ENCODE peak calls at places on chromosome X, in ten cellular contexts. U is endothelial cell of umbilical vein, X is GM12892, Y is HCT116, S is transverse colon, Z is IMR-90, C is tibial nerve, W is uterus, K is Peyer's patch, V is ovary. I is an unnamed sample.

GRCh38 chrX:38382663-38383062 is 30.3 kb downstream of the OTC start:
- DNase-seq in U (no peak), X (no peak), Y (no peak), S (no peak), Z (no peak), C (no peak), W (no peak), K (no peak), V (no peak), I (no peak)

GRCh38 chrX:148051973-148052372 is 70.8 kb downstream of the FMR1NB start:
- DNase-seq in U (no peak), X (no peak), Y (no peak), S (no peak), Z (no peak), C (no peak), W (no peak), K (no peak), V (no peak), I (no peak)

GRCh38 chrX:15349046-15349445 is 13.7 kb upstream of the PIGA start:
- DNase-seq in U (peak; percentile 64), X (no peak), Y (peak; percentile 39), S (peak; percentile 13), Z (peak; percentile 73), C (no peak), W (peak; percentile 52), K (peak; percentile 46), V (peak; percentile 31), I (no peak)

GRCh38 chrX:133638285-133638684 is 223.0 kb upstream of the GPC4 start:
- DNase-seq in U (no peak), X (no peak), Y (no peak), S (no peak), Z (no peak), C (no peak), W (no peak), K (no peak), V (no peak), I (no peak)

GRCh38 chrX:40095588-40096394 is 2.0 kb downstream of the BCOR start:
- DNase-seq in U (peak; percentile 34), X (no peak), Y (no peak), S (no peak), Z (no peak), C (no peak), W (no peak), K (peak; percentile 59), V (peak; percentile 25), I (no peak)

GRCh38 chrX:68332156-68332823 is 101.0 kb downstream of the OPHN1 start:
- DNase-seq in U (no peak), X (no peak), Y (no peak), S (no peak), Z (no peak), C (no peak), W (no peak), K (no peak), V (no peak), I (no peak)

GRCh38 chrX:154123241-154124219 is 20.5 kb upstream of the OPN1LW start:
- DNase-seq in U (peak; percentile 52), X (no peak), Y (no peak), S (peak; percentile 62), Z (no peak), C (no peak), W (no peak), K (peak; percentile 72), V (no peak), I (peak; percentile 16)

GRCh38 chrX:45434231-45434630 is 233.6 kb upstream of the DIPK2B start:
- DNase-seq in U (no peak), X (no peak), Y (no peak), S (no peak), Z (no peak), C (no peak), W (no peak), K (no peak), V (no peak), I (no peak)

GRCh38 chrX:49165901-49166881 is 3.6 kb downstream of the MAGIX start:
- DNase-seq in U (peak; percentile 66), X (no peak), Y (peak; percentile 85), S (peak; percentile 87), Z (peak; percentile 61), C (peak; percentile 36), W (peak; percentile 76), K (peak; percentile 91), V (peak; percentile 81), I (no peak)

GRCh38 chrX:49162620-49163019 is at the start of gene MAGIX:
- DNase-seq in U (no peak), X (no peak), Y (no peak), S (no peak), Z (no peak), C (no peak), W (no peak), K (no peak), V (no peak), I (no peak)

GRCh38 chrX:49164589-49165360 is 2.2 kb downstream of the MAGIX start:
- DNase-seq in U (no peak), X (no peak), Y (no peak), S (no peak), Z (no peak), C (no peak), W (no peak), K (no peak), V (no peak), I (no peak)

GRCh38 chrX:49160908-49161307 is 1.6 kb upstream of the MAGIX start:
- DNase-seq in U (no peak), X (no peak), Y (no peak), S (no peak), Z (no peak), C (no peak), W (no peak), K (no peak), V (no peak), I (no peak)

GRCh38 chrX:49163555-49164419 is 1.2 kb downstream of the MAGIX start:
- DNase-seq in U (peak; percentile 80), X (no peak), Y (peak; percentile 63), S (peak; percentile 88), Z (peak; percentile 73), C (peak; percentile 83), W (peak; percentile 89), K (peak; percentile 93), V (peak; percentile 85), I (peak; percentile 38)
- TF ChIP-seq POLR2A in U (no peak), X (peak; percentile 18), Y (peak; percentile 23), S (no peak), Z (no peak), C (peak; percentile 77), W (peak; percentile 25), K (no peak), V (peak; percentile 36), I (peak; percentile 44)

GRCh38 chrX:109534933-109535332 is 1.7 kb upstream of the NXT2 start:
- DNase-seq in U (no peak), X (no peak), Y (no peak), S (no peak), Z (no peak), C (no peak), W (no peak), K (no peak), V (no peak), I (no peak)

GRCh38 chrX:109537324-109537665 is 651 bp downstream of the NXT2 start:
- DNase-seq in U (no peak), X (no peak), Y (no peak), S (peak; percentile 42), Z (peak; percentile 77), C (no peak), W (peak; percentile 51), K (no peak), V (no peak), I (no peak)

GRCh38 chrX:109535578-109535977 is 1.1 kb upstream of the NXT2 start:
- DNase-seq in U (no peak), X (no peak), Y (no peak), S (no peak), Z (no peak), C (no peak), W (no peak), K (no peak), V (no peak), I (no peak)

GRCh38 chrX:109533631-109534030 is 3.0 kb upstream of the NXT2 start:
- DNase-seq in U (peak; percentile 81), X (no peak), Y (no peak), S (no peak), Z (peak; percentile 1), C (no peak), W (no peak), K (no peak), V (no peak), I (no peak)

DNA sequence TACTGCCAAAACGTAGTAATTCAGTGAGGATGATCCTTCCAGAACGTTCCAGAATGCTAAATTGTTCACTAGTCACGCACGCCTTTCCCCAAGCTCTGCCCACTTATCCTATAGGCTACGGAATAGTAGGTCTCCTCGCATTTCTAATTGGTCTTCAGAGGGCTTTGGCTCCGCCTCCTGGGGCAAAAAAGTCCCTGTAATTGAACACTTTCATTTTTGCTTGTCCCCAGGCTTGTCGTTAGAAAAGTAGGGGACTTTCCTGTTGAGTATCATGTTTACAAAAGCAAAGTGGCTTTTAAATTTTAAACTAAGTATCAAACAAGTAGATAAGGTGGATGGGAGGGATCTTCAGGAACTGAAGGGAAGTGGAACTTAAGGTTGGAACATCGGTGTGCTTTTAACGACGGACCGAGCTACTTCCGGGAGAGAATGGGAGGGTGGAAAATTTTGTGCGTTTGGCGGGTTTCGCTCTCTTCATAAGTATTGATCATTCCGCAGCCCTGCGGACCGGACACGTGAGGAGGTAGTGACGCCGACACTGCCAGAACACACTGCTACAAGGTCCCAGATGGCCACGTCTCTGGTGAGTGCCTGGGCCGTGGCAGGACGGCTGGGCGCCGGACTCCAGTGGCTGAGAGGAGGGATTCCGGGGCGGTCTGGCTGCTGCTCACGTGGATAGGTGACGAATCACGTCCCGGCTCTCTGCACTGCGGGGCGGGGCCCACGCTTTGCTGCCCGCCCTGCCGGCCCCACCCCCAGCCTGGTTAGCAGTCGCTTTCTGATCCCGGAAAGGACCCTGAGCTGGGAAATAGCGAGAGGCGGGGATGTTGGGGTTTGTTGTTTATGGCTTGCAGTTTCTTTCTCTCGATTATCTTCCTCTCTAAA is at the start of gene NXT2:
- DNase-seq in U (peak; percentile 91), X (peak; percentile 57), Y (peak; percentile 88), S (peak; percentile 93), Z (peak; percentile 90), C (peak; percentile 72), W (peak; percentile 90), K (peak; percentile 95), V (peak; percentile 85), I (peak; percentile 70)
- TF ChIP-seq POLR2A in U (peak; percentile 85), X (peak; percentile 88), Y (peak; percentile 67), S (peak; percentile 82), Z (peak; percentile 92), C (peak; percentile 61), W (peak; percentile 29), K (peak; percentile 72), V (peak; percentile 82), I (peak; percentile 68)

DNA sequence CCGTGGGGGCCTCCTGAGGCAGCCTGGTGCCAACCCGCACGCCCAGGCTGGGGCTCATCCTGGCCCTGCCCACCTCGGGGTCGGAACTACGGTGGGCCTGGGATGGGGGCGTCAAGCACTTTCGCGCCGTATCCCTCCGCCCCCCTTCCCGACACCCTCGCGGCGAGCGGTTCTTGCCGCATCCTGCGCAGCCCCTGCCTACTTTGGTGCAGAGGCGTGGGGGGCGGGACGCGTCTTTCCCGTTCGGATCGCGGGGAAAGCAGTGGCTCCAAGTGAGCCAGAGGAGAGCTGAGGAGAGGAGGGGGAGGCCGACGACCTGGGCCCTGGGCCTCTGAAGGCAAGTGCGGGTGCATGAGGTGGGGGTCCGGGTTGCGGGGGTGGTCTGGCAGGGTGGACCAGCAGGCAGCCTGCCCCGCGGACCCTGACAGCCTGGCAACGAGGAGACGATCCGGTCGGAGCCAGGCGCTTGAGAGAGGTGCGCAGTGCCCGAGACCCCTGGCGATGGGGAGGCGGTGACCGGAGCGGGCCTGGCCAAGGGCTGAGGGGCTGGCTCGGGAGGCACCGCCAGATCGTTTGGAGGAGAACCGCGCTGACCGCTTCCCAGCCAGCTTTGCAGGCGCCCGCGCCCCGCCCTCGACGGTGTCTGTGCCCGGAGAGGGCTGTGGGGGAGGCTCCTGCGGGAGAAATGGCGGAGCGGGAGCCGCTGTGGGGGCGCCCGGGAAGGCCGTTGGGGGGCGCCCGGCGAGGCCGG is at the start of gene GPRASP2:
- DNase-seq in U (peak; percentile 19), X (no peak), Y (no peak), S (peak; percentile 38), Z (no peak), C (no peak), W (peak; percentile 57), K (no peak), V (peak; percentile 61), I (peak; percentile 14)
- TF ChIP-seq POLR2A in U (no peak), X (no peak), Y (no peak), S (no peak), Z (no peak), C (no peak), W (no peak), K (no peak), V (peak; percentile 19), I (no peak)

GRCh38 chrX:107551546-107551945 is 76.8 kb upstream of the PRPS1 start:
- DNase-seq in U (no peak), X (no peak), Y (no peak), S (no peak), Z (no peak), C (no peak), W (no peak), K (no peak), V (no peak), I (no peak)
- TF ChIP-seq POLR2A in U (no peak), X (no peak), Y (no peak), S (no peak), Z (no peak), C (no peak), W (no peak), K (no peak), V (no peak), I (no peak)